ENCODE peak calls at places on chromosomes 4 and X, in seven cellular contexts. G, K, B, Q, H, F and N are unnamed samples.

GRCh38 chr4:150237110-150237852 is 159.0 kb downstream of the DCLK2 start:
- DNase-seq in Q (no peak), H (no peak), F (no peak), B (no peak), K (peak), G (no peak), N (no peak)

GRCh38 chrX:100662791-100663190 is 18.8 kb downstream of the SRPX2 start:
- DNase-seq in K (no peak), H (no peak), F (no peak), B (no peak), Q (no peak), G (no peak), N (no peak)

GRCh38 chr4:43682551-43682950 is 766.1 kb downstream of the KCTD8 start:
- DNase-seq in F (no peak), G (no peak), Q (no peak), B (no peak), H (no peak), K (no peak), N (no peak)

GRCh38 chrX:155065035-155065734 is 5.8 kb downstream of the CMC4 start:
- DNase-seq in Q (no peak), K (no peak), G (no peak), B (no peak), F (no peak), H (no peak), N (no peak)

GRCh38 chrX:25597561-25597960 is 540.6 kb upstream of the MAGEB18 start:
- DNase-seq in B (no peak), Q (no peak), F (no peak), G (no peak), K (no peak), H (no peak), N (no peak)

GRCh38 chrX:101407748-101408529 is at the start of the genes GLA and HNRNPH2:
- DNase-seq in Q (peak), H (peak), F (peak), G (peak), B (peak), K (peak), N (peak)

GRCh38 chrX:101385795-101386541 is at the start of gene BTK:
- DNase-seq in K (no peak), Q (peak), B (no peak), F (peak), G (no peak), H (no peak), N (no peak)

GRCh38 chr4:142500966-142501365 is 345.1 kb downstream of the INPP4B start:
- DNase-seq in H (no peak), G (no peak), Q (no peak), K (no peak), F (no peak), B (no peak), N (no peak)

GRCh38 chr4:61427099-61427817 is 227.1 kb downstream of the ADGRL3 start:
- DNase-seq in Q (no peak), B (no peak), K (no peak), F (no peak), H (no peak), G (no peak), N (no peak)

GRCh38 chr4:22488136-22488535 is 27.7 kb downstream of the ADGRA3 start:
- DNase-seq in G (no peak), K (no peak), H (no peak), B (no peak), F (no peak), Q (no peak), N (no peak)

GRCh38 chr4:116925900-116926457 is 159.4 kb downstream of the TRAM1L1 start:
- DNase-seq in F (no peak), K (no peak), B (peak), Q (no peak), H (no peak), G (no peak), N (no peak)

GRCh38 chr4:27684501-27685077 is 823.9 kb downstream of the STIM2 start:
- DNase-seq in G (no peak), F (no peak), B (peak), H (peak), K (peak), Q (no peak), N (no peak)

GRCh38 chr4:156946508-156947197 is 24.9 kb downstream of the PDGFC start:
- DNase-seq in H (no peak), F (no peak), B (no peak), G (no peak), Q (no peak), K (peak), N (no peak)

GRCh38 chr4:112520598-112521122 is 4.7 kb upstream of the NEUROG2 start:
- DNase-seq in F (no peak), K (no peak), H (no peak), B (peak), G (no peak), Q (no peak), N (no peak)

GRCh38 chrX:65688403-65688881 is 21.0 kb downstream of the MSN start:
- DNase-seq in B (no peak), Q (no peak), K (no peak), F (peak), H (no peak), G (no peak), N (no peak)

DNA sequence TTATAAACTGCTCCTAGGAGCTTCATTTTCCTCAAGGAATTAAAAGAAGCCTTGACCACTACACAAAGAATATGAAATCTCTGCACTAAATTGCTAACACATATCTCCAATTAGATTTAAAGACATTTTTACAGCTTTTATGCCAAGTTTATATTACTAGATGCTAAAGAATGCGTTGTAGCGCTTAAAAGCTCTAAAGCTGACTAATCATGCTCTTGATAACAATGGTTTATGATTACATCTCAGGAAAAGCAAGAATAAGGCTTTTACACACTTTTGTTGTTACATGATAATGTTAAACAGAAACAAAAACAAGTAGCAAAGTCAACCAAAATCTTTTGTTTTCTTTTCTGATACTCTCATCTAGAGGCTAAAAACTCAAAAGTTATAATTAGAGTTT is 44.7 kb downstream of the SLC10A7 start:
- DNase-seq in B (no peak), H (no peak), K (no peak), F (no peak), G (no peak), Q (no peak), N (no peak)
- TF ChIP-seq JUND in B (no peak), H (no peak), K (no peak), F (no peak), G (no peak), Q (no peak), N (no peak)

GRCh38 chr4:85821688-85822087 is 346.7 kb downstream of the ARHGAP24 start:
- DNase-seq in Q (no peak), H (no peak), F (no peak), B (no peak), G (no peak), K (no peak), N (no peak)

GRCh38 chr4:85825937-85826678 is 351.2 kb downstream of the ARHGAP24 start:
- DNase-seq in G (peak), K (no peak), H (peak), B (peak), Q (no peak), F (no peak), N (peak)

GRCh38 chr4:85823295-85823694 is 348.3 kb downstream of the ARHGAP24 start:
- DNase-seq in B (peak), F (no peak), G (no peak), H (no peak), K (peak), Q (no peak), N (no peak)

GRCh38 chr4:85828295-85828910 is 353.5 kb downstream of the ARHGAP24 start:
- DNase-seq in Q (no peak), F (no peak), B (no peak), H (no peak), K (no peak), G (no peak), N (peak)

DNA sequence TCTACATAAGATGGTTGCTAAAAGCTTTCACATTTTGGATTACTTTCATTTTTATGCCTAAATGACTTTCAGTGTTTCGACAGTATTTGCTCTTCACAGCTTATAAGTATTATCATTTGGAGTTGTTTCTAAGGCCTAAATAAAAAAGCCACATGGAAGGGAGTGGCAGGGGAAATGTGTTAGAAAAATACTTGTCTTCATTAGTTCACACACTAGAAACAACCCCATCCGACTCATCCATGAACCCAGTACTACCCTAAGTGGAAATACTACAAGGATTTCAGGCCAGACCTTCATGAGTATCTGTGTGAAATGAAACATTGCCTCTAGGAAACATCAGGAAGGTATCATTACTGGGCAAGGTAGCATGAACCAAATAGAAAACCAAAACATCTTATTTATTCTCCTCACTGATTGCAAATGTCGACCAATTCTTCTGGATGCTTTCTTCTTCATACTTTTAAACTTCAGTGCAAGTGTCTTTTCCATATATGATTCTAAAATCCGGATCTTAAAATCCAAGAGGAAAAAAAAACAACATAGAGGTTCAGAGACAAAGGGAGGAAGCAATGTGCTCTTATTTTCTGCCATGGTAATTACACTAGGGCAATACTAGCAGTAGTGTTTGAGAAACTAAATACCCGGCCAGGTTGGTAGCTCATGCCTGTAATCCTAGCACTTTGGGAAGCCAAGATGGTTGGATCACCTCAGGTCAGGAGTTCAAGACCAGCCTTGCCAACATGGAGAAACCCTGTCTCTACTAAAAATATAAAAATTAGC is 349.4 kb downstream of the ARHGAP24 start:
- DNase-seq in Q (no peak), F (no peak), G (no peak), H (no peak), K (no peak), B (no peak), N (no peak)
- TF ChIP-seq JUND in Q (no peak), F (no peak), G (no peak), H (no peak), K (no peak), B (no peak), N (no peak)

GRCh38 chr4:82799006-82799881 is 648 bp upstream of the SCD5 start:
- DNase-seq in B (peak), H (no peak), F (no peak), Q (no peak), K (no peak), G (no peak), N (no peak)
- TF ChIP-seq JUND in B (no peak), H (no peak), F (no peak), Q (no peak), K (no peak), G (no peak), N (no peak)

GRCh38 chrX:108261541-108262218 is 170.1 kb downstream of the ATG4A start:
- DNase-seq in B (no peak), F (no peak), Q (no peak), H (peak), K (no peak), G (no peak), N (peak)

GRCh38 chrX:108268434-108269080 is 169.7 kb downstream of the COL4A6 start:
- DNase-seq in F (no peak), K (no peak), G (no peak), Q (no peak), H (no peak), B (no peak), N (no peak)

GRCh38 chrX:108270280-108270679 is 167.9 kb downstream of the COL4A6 start:
- DNase-seq in B (no peak), F (no peak), K (no peak), G (no peak), H (no peak), Q (no peak), N (peak)

GRCh38 chrX:108267561-108267960 is 170.7 kb downstream of the COL4A6 start:
- DNase-seq in G (no peak), B (no peak), H (no peak), F (no peak), Q (no peak), K (no peak), N (no peak)

GRCh38 chrX:108264376-108264775 is 172.8 kb downstream of the ATG4A start:
- DNase-seq in G (no peak), K (no peak), B (no peak), Q (no peak), H (peak), F (no peak), N (no peak)
- TF ChIP-seq JUND in G (no peak), K (no peak), B (no peak), Q (no peak), H (no peak), F (no peak), N (no peak)

GRCh38 chrX:110320588-110320987 is 2.7 kb upstream of the AMMECR1 start:
- DNase-seq in B (no peak), F (no peak), K (no peak), Q (no peak), G (no peak), H (no peak), N (no peak)

GRCh38 chrX:110321081-110321480 is 3.2 kb upstream of the AMMECR1 start:
- DNase-seq in K (no peak), H (no peak), Q (no peak), G (no peak), F (no peak), B (no peak), N (no peak)

GRCh38 chrX:110318664-110318968 is 731 bp upstream of the AMMECR1 start:
- DNase-seq in F (no peak), Q (no peak), G (no peak), K (no peak), B (no peak), H (no peak), N (peak)

GRCh38 chrX:110321670-110322069 is 3.8 kb upstream of the AMMECR1 start:
- DNase-seq in Q (no peak), F (no peak), H (no peak), B (no peak), G (no peak), K (no peak), N (no peak)

DNA sequence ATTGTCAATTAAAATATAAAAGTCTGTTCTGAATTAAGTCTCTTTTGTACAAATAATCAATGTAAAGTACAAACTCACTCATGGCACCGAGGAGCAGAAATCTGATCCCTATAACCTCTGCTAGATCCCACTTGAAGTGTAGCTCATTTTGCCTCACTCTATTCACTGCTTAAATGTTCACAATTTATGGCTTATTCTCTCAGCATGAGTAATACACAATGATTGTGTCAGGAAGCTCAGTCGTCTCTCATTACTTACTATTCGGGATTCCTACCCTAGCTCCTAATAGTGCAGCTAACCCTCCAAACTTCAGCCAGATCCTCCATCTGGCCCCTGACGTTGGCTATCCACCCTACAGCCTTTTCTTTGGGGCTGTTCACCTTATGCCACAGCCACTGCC is 4.7 kb upstream of the AMMECR1 start:
- DNase-seq in F (no peak), B (no peak), K (no peak), H (no peak), G (no peak), Q (no peak), N (no peak)
- TF ChIP-seq JUND in F (no peak), B (no peak), K (no peak), H (no peak), G (no peak), Q (no peak), N (no peak)

GRCh38 chr4:37754410-37755185 is 68.4 kb upstream of the RELL1 start:
- DNase-seq in Q (no peak), K (no peak), H (no peak), F (no peak), G (no peak), B (no peak), N (no peak)
- TF ChIP-seq JUND in Q (no peak), K (no peak), H (no peak), F (no peak), G (no peak), B (no peak), N (no peak)

DNA sequence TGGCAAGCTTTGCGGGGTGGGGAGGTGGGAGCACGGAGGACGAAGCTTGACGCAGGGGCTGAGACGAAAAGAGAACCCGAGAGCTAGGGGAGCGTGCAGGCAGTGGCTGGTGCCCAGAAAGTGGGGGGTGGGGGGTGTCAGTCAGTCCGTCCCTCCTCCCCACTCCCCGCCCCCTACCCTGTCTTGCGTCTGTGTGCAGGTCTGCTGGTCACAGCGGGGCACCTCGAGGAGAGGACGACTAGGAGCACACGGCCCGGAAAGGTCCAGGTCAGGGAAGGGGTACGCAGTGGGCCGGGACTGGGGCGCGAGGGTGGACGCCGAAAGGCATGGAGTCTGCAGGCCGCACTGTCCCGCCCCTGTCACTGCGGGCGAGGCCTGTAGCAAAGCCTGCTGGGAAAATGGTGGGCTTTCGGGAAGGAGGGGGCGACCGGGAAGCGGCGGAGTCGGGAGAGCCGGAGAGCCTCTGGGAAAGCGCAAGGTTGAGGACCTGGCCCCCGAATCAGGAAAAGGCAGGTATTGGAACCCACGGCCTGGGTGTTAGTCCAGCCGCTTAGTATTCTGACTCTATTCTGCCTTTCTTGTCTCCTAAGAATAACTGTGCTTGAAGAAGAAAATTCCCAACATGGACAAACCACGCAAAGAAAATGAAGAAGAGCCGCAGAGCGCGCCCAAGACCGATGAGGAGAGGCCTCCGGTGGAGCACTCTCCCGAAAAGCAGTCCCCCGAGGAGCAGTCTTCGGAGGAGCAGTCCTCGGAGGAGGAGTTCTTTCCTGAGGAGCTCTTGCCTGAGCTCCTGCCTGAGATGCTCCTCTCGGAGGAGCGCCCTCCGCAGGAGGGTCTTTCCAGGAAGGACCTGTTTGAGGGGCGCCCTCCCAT is 758 bp downstream of the TCEAL1 start:
- DNase-seq in Q (peak), K (no peak), F (no peak), G (no peak), B (peak), H (peak), N (peak)
- TF ChIP-seq JUND in Q (no peak), K (no peak), F (no peak), G (no peak), B (no peak), H (no peak), N (no peak)

GRCh38 chr4:98522603-98523395 is 135.6 kb downstream of the TSPAN5 start:
- DNase-seq in F (no peak), G (no peak), Q (no peak), K (peak), H (peak), B (no peak), N (no peak)
- TF ChIP-seq JUND in F (no peak), G (no peak), Q (no peak), K (peak), H (no peak), B (peak), N (no peak)

DNA sequence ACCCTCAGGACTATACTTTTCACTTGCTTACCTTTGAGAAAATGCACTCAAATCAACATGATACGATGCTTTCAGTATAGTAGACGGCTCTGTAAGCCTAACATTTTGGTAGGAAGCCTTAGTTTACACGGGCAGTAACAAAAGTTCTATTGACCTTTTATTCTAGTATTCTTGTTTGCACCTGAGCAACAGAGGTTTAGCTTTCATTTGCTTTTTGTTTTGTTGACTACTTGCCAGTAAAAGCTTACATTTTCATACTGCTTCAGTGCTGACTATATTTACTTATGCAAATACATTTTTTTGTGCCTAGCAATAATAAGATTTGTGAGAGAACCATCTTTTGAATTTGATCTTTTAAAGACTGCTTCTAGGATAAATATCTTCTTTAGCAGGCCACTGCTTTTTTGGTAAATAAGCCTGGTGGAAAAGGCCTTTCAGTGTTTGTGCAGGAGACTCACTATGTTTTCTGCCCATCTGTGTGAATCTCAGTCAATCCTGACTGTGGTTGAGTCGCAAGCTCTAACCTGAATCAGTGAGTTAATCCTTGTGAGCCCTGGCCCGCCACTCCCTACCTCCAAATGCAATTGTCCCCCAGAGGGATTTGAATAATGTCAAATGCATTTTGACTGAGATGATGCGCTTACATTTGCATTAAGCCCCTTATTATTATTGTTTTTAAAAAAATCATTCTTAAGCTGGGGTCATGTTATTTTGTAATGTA is 21.9 kb downstream of the FHIP1A start:
- DNase-seq in Q (no peak), G (no peak), K (no peak), B (no peak), F (no peak), H (no peak), N (no peak)
- TF ChIP-seq JUND in Q (no peak), G (no peak), K (no peak), B (no peak), F (no peak), H (no peak), N (no peak)